ENCODE peak calls at places on chromosomes 3 and 15, in six cellular contexts. One of them, this sample, is unnamed.

GRCh38 chr3:30538787-30539186 is 67.6 kb upstream of the TGFBR2 start:
- DNase-seq in NCI-H510A treated with DMSO at 0.1 percent for 48 hours: no peak
- DNase-seq in HEK293T: no peak
- DNase-seq in fibroblast of pulmonary artery: peak
- DNase-seq in activated T-cell treated with anti-CD3 and anti-CD28 coated beads for 48 hours: no peak
- DNase-seq in activated CD8-positive, alpha-beta memory T cell treated with anti-CD3 and anti-CD28 coated beads, Interleukin-2, amount 50 U/mL, for 4 hours: no peak
- DNase-seq in this sample: peak

GRCh38 chr3:149536429-149536828 is 61.9 kb downstream of the TM4SF4 start:
- DNase-seq in NCI-H510A treated with DMSO at 0.1 percent for 48 hours: no peak
- DNase-seq in HEK293T: no peak
- DNase-seq in fibroblast of pulmonary artery: peak
- DNase-seq in activated T-cell treated with anti-CD3 and anti-CD28 coated beads for 48 hours: no peak
- DNase-seq in activated CD8-positive, alpha-beta memory T cell treated with anti-CD3 and anti-CD28 coated beads, Interleukin-2, amount 50 U/mL, for 4 hours: no peak
- DNase-seq in this sample: peak

GRCh38 chr3:129239992-129240391 is 9.4 kb upstream of the COPG1 start:
- DNase-seq in NCI-H510A treated with DMSO at 0.1 percent for 48 hours: no peak
- DNase-seq in HEK293T: no peak
- DNase-seq in fibroblast of pulmonary artery: no peak
- DNase-seq in activated T-cell treated with anti-CD3 and anti-CD28 coated beads for 48 hours: no peak
- DNase-seq in activated CD8-positive, alpha-beta memory T cell treated with anti-CD3 and anti-CD28 coated beads, Interleukin-2, amount 50 U/mL, for 4 hours: no peak
- DNase-seq in this sample: no peak

GRCh38 chr3:11624161-11624560 is 19.6 kb downstream of the VGLL4 start:
- DNase-seq in NCI-H510A treated with DMSO at 0.1 percent for 48 hours: no peak
- DNase-seq in HEK293T: no peak
- DNase-seq in fibroblast of pulmonary artery: peak
- DNase-seq in activated T-cell treated with anti-CD3 and anti-CD28 coated beads for 48 hours: peak
- DNase-seq in activated CD8-positive, alpha-beta memory T cell treated with anti-CD3 and anti-CD28 coated beads, Interleukin-2, amount 50 U/mL, for 4 hours: peak
- DNase-seq in this sample: no peak

GRCh38 chr3:188693435-188693834 is 478.3 kb upstream of the TPRG1 start:
- DNase-seq in NCI-H510A treated with DMSO at 0.1 percent for 48 hours: no peak
- DNase-seq in HEK293T: no peak
- DNase-seq in fibroblast of pulmonary artery: no peak
- DNase-seq in activated T-cell treated with anti-CD3 and anti-CD28 coated beads for 48 hours: no peak
- DNase-seq in activated CD8-positive, alpha-beta memory T cell treated with anti-CD3 and anti-CD28 coated beads, Interleukin-2, amount 50 U/mL, for 4 hours: no peak
- DNase-seq in this sample: no peak

GRCh38 chr3:195568630-195569029 is 15.1 kb downstream of the APOD start:
- DNase-seq in NCI-H510A treated with DMSO at 0.1 percent for 48 hours: no peak
- DNase-seq in HEK293T: no peak
- DNase-seq in fibroblast of pulmonary artery: no peak
- DNase-seq in activated T-cell treated with anti-CD3 and anti-CD28 coated beads for 48 hours: no peak
- DNase-seq in activated CD8-positive, alpha-beta memory T cell treated with anti-CD3 and anti-CD28 coated beads, Interleukin-2, amount 50 U/mL, for 4 hours: no peak
- DNase-seq in this sample: no peak

GRCh38 chr3:157428957-157429356 is 7.7 kb upstream of the PTX3 start:
- DNase-seq in NCI-H510A treated with DMSO at 0.1 percent for 48 hours: no peak
- DNase-seq in HEK293T: no peak
- DNase-seq in fibroblast of pulmonary artery: no peak
- DNase-seq in activated T-cell treated with anti-CD3 and anti-CD28 coated beads for 48 hours: no peak
- DNase-seq in activated CD8-positive, alpha-beta memory T cell treated with anti-CD3 and anti-CD28 coated beads, Interleukin-2, amount 50 U/mL, for 4 hours: no peak
- DNase-seq in this sample: no peak

GRCh38 chr15:90620379-90621134 is 90.8 kb downstream of the CRTC3 start:
- DNase-seq in NCI-H510A treated with DMSO at 0.1 percent for 48 hours: no peak
- DNase-seq in HEK293T: no peak
- DNase-seq in fibroblast of pulmonary artery: peak
- DNase-seq in activated T-cell treated with anti-CD3 and anti-CD28 coated beads for 48 hours: peak
- DNase-seq in activated CD8-positive, alpha-beta memory T cell treated with anti-CD3 and anti-CD28 coated beads, Interleukin-2, amount 50 U/mL, for 4 hours: no peak
- DNase-seq in this sample: no peak

GRCh38 chr15:94056314-94056713 is 175.0 kb upstream of the MCTP2 start:
- DNase-seq in NCI-H510A treated with DMSO at 0.1 percent for 48 hours: no peak
- DNase-seq in HEK293T: no peak
- DNase-seq in fibroblast of pulmonary artery: peak
- DNase-seq in activated T-cell treated with anti-CD3 and anti-CD28 coated beads for 48 hours: no peak
- DNase-seq in activated CD8-positive, alpha-beta memory T cell treated with anti-CD3 and anti-CD28 coated beads, Interleukin-2, amount 50 U/mL, for 4 hours: no peak
- DNase-seq in this sample: no peak

GRCh38 chr3:7504886-7505775 is 644.2 kb downstream of the GRM7 start:
- DNase-seq in NCI-H510A treated with DMSO at 0.1 percent for 48 hours: no peak
- DNase-seq in HEK293T: no peak
- DNase-seq in fibroblast of pulmonary artery: peak
- DNase-seq in activated T-cell treated with anti-CD3 and anti-CD28 coated beads for 48 hours: no peak
- DNase-seq in activated CD8-positive, alpha-beta memory T cell treated with anti-CD3 and anti-CD28 coated beads, Interleukin-2, amount 50 U/mL, for 4 hours: no peak
- DNase-seq in this sample: peak

GRCh38 chr15:87660494-87661129 is 595.9 kb downstream of the NTRK3 start:
- DNase-seq in NCI-H510A treated with DMSO at 0.1 percent for 48 hours: no peak
- DNase-seq in HEK293T: no peak
- DNase-seq in fibroblast of pulmonary artery: no peak
- DNase-seq in activated T-cell treated with anti-CD3 and anti-CD28 coated beads for 48 hours: no peak
- DNase-seq in activated CD8-positive, alpha-beta memory T cell treated with anti-CD3 and anti-CD28 coated beads, Interleukin-2, amount 50 U/mL, for 4 hours: no peak
- DNase-seq in this sample: no peak

GRCh38 chr3:25589783-25590258 is 74.9 kb downstream of the TOP2B start:
- DNase-seq in NCI-H510A treated with DMSO at 0.1 percent for 48 hours: no peak
- DNase-seq in HEK293T: no peak
- DNase-seq in fibroblast of pulmonary artery: no peak
- DNase-seq in activated T-cell treated with anti-CD3 and anti-CD28 coated beads for 48 hours: no peak
- DNase-seq in activated CD8-positive, alpha-beta memory T cell treated with anti-CD3 and anti-CD28 coated beads, Interleukin-2, amount 50 U/mL, for 4 hours: no peak
- DNase-seq in this sample: no peak

GRCh38 chr3:126126811-126127431 is 43.0 kb upstream of the SLC41A3 start:
- DNase-seq in NCI-H510A treated with DMSO at 0.1 percent for 48 hours: no peak
- DNase-seq in HEK293T: no peak
- DNase-seq in fibroblast of pulmonary artery: no peak
- DNase-seq in activated T-cell treated with anti-CD3 and anti-CD28 coated beads for 48 hours: no peak
- DNase-seq in activated CD8-positive, alpha-beta memory T cell treated with anti-CD3 and anti-CD28 coated beads, Interleukin-2, amount 50 U/mL, for 4 hours: no peak
- DNase-seq in this sample: no peak

GRCh38 chr3:36679384-36680200 is 84.8 kb downstream of the DCLK3 start:
- DNase-seq in NCI-H510A treated with DMSO at 0.1 percent for 48 hours: no peak
- DNase-seq in HEK293T: no peak
- DNase-seq in fibroblast of pulmonary artery: peak
- DNase-seq in activated T-cell treated with anti-CD3 and anti-CD28 coated beads for 48 hours: no peak
- DNase-seq in activated CD8-positive, alpha-beta memory T cell treated with anti-CD3 and anti-CD28 coated beads, Interleukin-2, amount 50 U/mL, for 4 hours: no peak
- DNase-seq in this sample: peak

GRCh38 chr3:187689984-187690383 is 12.4 kb downstream of the RTP2 start:
- DNase-seq in NCI-H510A treated with DMSO at 0.1 percent for 48 hours: no peak
- DNase-seq in HEK293T: no peak
- DNase-seq in fibroblast of pulmonary artery: peak
- DNase-seq in activated T-cell treated with anti-CD3 and anti-CD28 coated beads for 48 hours: no peak
- DNase-seq in activated CD8-positive, alpha-beta memory T cell treated with anti-CD3 and anti-CD28 coated beads, Interleukin-2, amount 50 U/mL, for 4 hours: no peak
- DNase-seq in this sample: no peak

GRCh38 chr15:76327191-76328105 is 9.1 kb upstream of the ISL2 start:
- DNase-seq in NCI-H510A treated with DMSO at 0.1 percent for 48 hours: no peak
- DNase-seq in HEK293T: no peak
- DNase-seq in fibroblast of pulmonary artery: no peak
- DNase-seq in activated T-cell treated with anti-CD3 and anti-CD28 coated beads for 48 hours: no peak
- DNase-seq in activated CD8-positive, alpha-beta memory T cell treated with anti-CD3 and anti-CD28 coated beads, Interleukin-2, amount 50 U/mL, for 4 hours: no peak
- DNase-seq in this sample: no peak

GRCh38 chr3:64161481-64161952 is 63.7 kb downstream of the PRICKLE2 start:
- DNase-seq in NCI-H510A treated with DMSO at 0.1 percent for 48 hours: peak
- DNase-seq in HEK293T: peak
- DNase-seq in fibroblast of pulmonary artery: no peak
- DNase-seq in activated T-cell treated with anti-CD3 and anti-CD28 coated beads for 48 hours: no peak
- DNase-seq in activated CD8-positive, alpha-beta memory T cell treated with anti-CD3 and anti-CD28 coated beads, Interleukin-2, amount 50 U/mL, for 4 hours: no peak
- DNase-seq in this sample: no peak

GRCh38 chr3:94226058-94226457 is 163.2 kb downstream of the NSUN3 start:
- DNase-seq in NCI-H510A treated with DMSO at 0.1 percent for 48 hours: no peak
- DNase-seq in HEK293T: no peak
- DNase-seq in fibroblast of pulmonary artery: peak
- DNase-seq in activated T-cell treated with anti-CD3 and anti-CD28 coated beads for 48 hours: no peak
- DNase-seq in activated CD8-positive, alpha-beta memory T cell treated with anti-CD3 and anti-CD28 coated beads, Interleukin-2, amount 50 U/mL, for 4 hours: no peak
- DNase-seq in this sample: peak

GRCh38 chr3:55159711-55160110 is 231.9 kb upstream of the LRTM1 start:
- DNase-seq in NCI-H510A treated with DMSO at 0.1 percent for 48 hours: no peak
- DNase-seq in HEK293T: no peak
- DNase-seq in fibroblast of pulmonary artery: no peak
- DNase-seq in activated T-cell treated with anti-CD3 and anti-CD28 coated beads for 48 hours: no peak
- DNase-seq in activated CD8-positive, alpha-beta memory T cell treated with anti-CD3 and anti-CD28 coated beads, Interleukin-2, amount 50 U/mL, for 4 hours: no peak
- DNase-seq in this sample: peak

GRCh38 chr15:75578206-75578947 is 738 bp downstream of the PTPN9 start:
- DNase-seq in NCI-H510A treated with DMSO at 0.1 percent for 48 hours: no peak
- DNase-seq in HEK293T: peak
- DNase-seq in fibroblast of pulmonary artery: no peak
- DNase-seq in activated T-cell treated with anti-CD3 and anti-CD28 coated beads for 48 hours: peak
- DNase-seq in activated CD8-positive, alpha-beta memory T cell treated with anti-CD3 and anti-CD28 coated beads, Interleukin-2, amount 50 U/mL, for 4 hours: peak
- DNase-seq in this sample: no peak

GRCh38 chr3:124295358-124295757 is 303.4 kb upstream of the ROPN1 start:
- DNase-seq in NCI-H510A treated with DMSO at 0.1 percent for 48 hours: no peak
- DNase-seq in HEK293T: no peak
- DNase-seq in fibroblast of pulmonary artery: no peak
- DNase-seq in activated T-cell treated with anti-CD3 and anti-CD28 coated beads for 48 hours: no peak
- DNase-seq in activated CD8-positive, alpha-beta memory T cell treated with anti-CD3 and anti-CD28 coated beads, Interleukin-2, amount 50 U/mL, for 4 hours: no peak
- DNase-seq in this sample: no peak

GRCh38 chr3:190424478-190425439 is 24.9 kb downstream of the TMEM207 start:
- DNase-seq in NCI-H510A treated with DMSO at 0.1 percent for 48 hours: peak
- DNase-seq in HEK293T: peak
- DNase-seq in fibroblast of pulmonary artery: peak
- DNase-seq in activated T-cell treated with anti-CD3 and anti-CD28 coated beads for 48 hours: peak
- DNase-seq in activated CD8-positive, alpha-beta memory T cell treated with anti-CD3 and anti-CD28 coated beads, Interleukin-2, amount 50 U/mL, for 4 hours: no peak
- DNase-seq in this sample: peak

GRCh38 chr3:184371570-184372018 is 6.4 kb downstream of the THPO start:
- DNase-seq in NCI-H510A treated with DMSO at 0.1 percent for 48 hours: peak
- DNase-seq in HEK293T: peak
- DNase-seq in fibroblast of pulmonary artery: peak
- DNase-seq in activated T-cell treated with anti-CD3 and anti-CD28 coated beads for 48 hours: peak
- DNase-seq in activated CD8-positive, alpha-beta memory T cell treated with anti-CD3 and anti-CD28 coated beads, Interleukin-2, amount 50 U/mL, for 4 hours: peak
- DNase-seq in this sample: peak

GRCh38 chr15:45630958-45631691 is 3.7 kb upstream of the SQOR start:
- DNase-seq in NCI-H510A treated with DMSO at 0.1 percent for 48 hours: no peak
- DNase-seq in HEK293T: no peak
- DNase-seq in fibroblast of pulmonary artery: peak
- DNase-seq in activated T-cell treated with anti-CD3 and anti-CD28 coated beads for 48 hours: no peak
- DNase-seq in activated CD8-positive, alpha-beta memory T cell treated with anti-CD3 and anti-CD28 coated beads, Interleukin-2, amount 50 U/mL, for 4 hours: no peak
- DNase-seq in this sample: peak

GRCh38 chr3:107392549-107393165 is 15.4 kb downstream of the CCDC54 start:
- DNase-seq in NCI-H510A treated with DMSO at 0.1 percent for 48 hours: no peak
- DNase-seq in HEK293T: no peak
- DNase-seq in fibroblast of pulmonary artery: peak
- DNase-seq in activated T-cell treated with anti-CD3 and anti-CD28 coated beads for 48 hours: no peak
- DNase-seq in activated CD8-positive, alpha-beta memory T cell treated with anti-CD3 and anti-CD28 coated beads, Interleukin-2, amount 50 U/mL, for 4 hours: no peak
- DNase-seq in this sample: peak

GRCh38 chr3:133535971-133536634 is 37.4 kb upstream of the CDV3 start:
- DNase-seq in NCI-H510A treated with DMSO at 0.1 percent for 48 hours: no peak
- DNase-seq in HEK293T: no peak
- DNase-seq in fibroblast of pulmonary artery: peak
- DNase-seq in activated T-cell treated with anti-CD3 and anti-CD28 coated beads for 48 hours: no peak
- DNase-seq in activated CD8-positive, alpha-beta memory T cell treated with anti-CD3 and anti-CD28 coated beads, Interleukin-2, amount 50 U/mL, for 4 hours: no peak
- DNase-seq in this sample: peak

GRCh38 chr15:101055411-101055810 is 136.3 kb downstream of the LRRK1 start:
- DNase-seq in NCI-H510A treated with DMSO at 0.1 percent for 48 hours: no peak
- DNase-seq in HEK293T: no peak
- DNase-seq in fibroblast of pulmonary artery: no peak
- DNase-seq in activated T-cell treated with anti-CD3 and anti-CD28 coated beads for 48 hours: no peak
- DNase-seq in activated CD8-positive, alpha-beta memory T cell treated with anti-CD3 and anti-CD28 coated beads, Interleukin-2, amount 50 U/mL, for 4 hours: no peak
- DNase-seq in this sample: no peak

GRCh38 chr3:32340039-32340438 is 51.6 kb upstream of the CMTM7 start:
- DNase-seq in NCI-H510A treated with DMSO at 0.1 percent for 48 hours: peak
- DNase-seq in HEK293T: peak
- DNase-seq in fibroblast of pulmonary artery: peak
- DNase-seq in activated T-cell treated with anti-CD3 and anti-CD28 coated beads for 48 hours: no peak
- DNase-seq in activated CD8-positive, alpha-beta memory T cell treated with anti-CD3 and anti-CD28 coated beads, Interleukin-2, amount 50 U/mL, for 4 hours: no peak
- DNase-seq in this sample: peak

GRCh38 chr15:36774765-36775164 is 195.3 kb downstream of the CDIN1 start:
- DNase-seq in NCI-H510A treated with DMSO at 0.1 percent for 48 hours: no peak
- DNase-seq in HEK293T: no peak
- DNase-seq in fibroblast of pulmonary artery: no peak
- DNase-seq in activated T-cell treated with anti-CD3 and anti-CD28 coated beads for 48 hours: no peak
- DNase-seq in activated CD8-positive, alpha-beta memory T cell treated with anti-CD3 and anti-CD28 coated beads, Interleukin-2, amount 50 U/mL, for 4 hours: no peak
- DNase-seq in this sample: no peak

GRCh38 chr3:73270839-73271483 is 209.5 kb downstream of the EBLN2 start:
- DNase-seq in NCI-H510A treated with DMSO at 0.1 percent for 48 hours: no peak
- DNase-seq in HEK293T: no peak
- DNase-seq in fibroblast of pulmonary artery: no peak
- DNase-seq in activated T-cell treated with anti-CD3 and anti-CD28 coated beads for 48 hours: no peak
- DNase-seq in activated CD8-positive, alpha-beta memory T cell treated with anti-CD3 and anti-CD28 coated beads, Interleukin-2, amount 50 U/mL, for 4 hours: no peak
- DNase-seq in this sample: no peak

GRCh38 chr3:123807820-123808219 is 76.3 kb downstream of the MYLK start:
- DNase-seq in NCI-H510A treated with DMSO at 0.1 percent for 48 hours: no peak
- DNase-seq in HEK293T: no peak
- DNase-seq in fibroblast of pulmonary artery: peak
- DNase-seq in activated T-cell treated with anti-CD3 and anti-CD28 coated beads for 48 hours: no peak
- DNase-seq in activated CD8-positive, alpha-beta memory T cell treated with anti-CD3 and anti-CD28 coated beads, Interleukin-2, amount 50 U/mL, for 4 hours: no peak
- DNase-seq in this sample: peak

GRCh38 chr3:21390136-21390535 is 360.9 kb downstream of the ZNF385D start:
- DNase-seq in NCI-H510A treated with DMSO at 0.1 percent for 48 hours: peak
- DNase-seq in HEK293T: no peak
- DNase-seq in fibroblast of pulmonary artery: peak
- DNase-seq in activated T-cell treated with anti-CD3 and anti-CD28 coated beads for 48 hours: no peak
- DNase-seq in activated CD8-positive, alpha-beta memory T cell treated with anti-CD3 and anti-CD28 coated beads, Interleukin-2, amount 50 U/mL, for 4 hours: no peak
- DNase-seq in this sample: peak

GRCh38 chr3:14434541-14435151 is 32.2 kb downstream of the SLC6A6 start:
- DNase-seq in NCI-H510A treated with DMSO at 0.1 percent for 48 hours: no peak
- DNase-seq in HEK293T: no peak
- DNase-seq in fibroblast of pulmonary artery: no peak
- DNase-seq in activated T-cell treated with anti-CD3 and anti-CD28 coated beads for 48 hours: no peak
- DNase-seq in activated CD8-positive, alpha-beta memory T cell treated with anti-CD3 and anti-CD28 coated beads, Interleukin-2, amount 50 U/mL, for 4 hours: no peak
- DNase-seq in this sample: no peak

GRCh38 chr15:60966316-60966715 is 262.8 kb downstream of the RORA start:
- DNase-seq in NCI-H510A treated with DMSO at 0.1 percent for 48 hours: no peak
- DNase-seq in HEK293T: no peak
- DNase-seq in fibroblast of pulmonary artery: no peak
- DNase-seq in activated T-cell treated with anti-CD3 and anti-CD28 coated beads for 48 hours: no peak
- DNase-seq in activated CD8-positive, alpha-beta memory T cell treated with anti-CD3 and anti-CD28 coated beads, Interleukin-2, amount 50 U/mL, for 4 hours: no peak
- DNase-seq in this sample: peak

GRCh38 chr3:71934520-71934919 is 149.6 kb upstream of the PROK2 start:
- DNase-seq in NCI-H510A treated with DMSO at 0.1 percent for 48 hours: no peak
- DNase-seq in HEK293T: no peak
- DNase-seq in fibroblast of pulmonary artery: no peak
- DNase-seq in activated T-cell treated with anti-CD3 and anti-CD28 coated beads for 48 hours: no peak
- DNase-seq in activated CD8-positive, alpha-beta memory T cell treated with anti-CD3 and anti-CD28 coated beads, Interleukin-2, amount 50 U/mL, for 4 hours: no peak
- DNase-seq in this sample: no peak

GRCh38 chr3:155070932-155071387 is 9.2 kb upstream of the MME start:
- DNase-seq in NCI-H510A treated with DMSO at 0.1 percent for 48 hours: no peak
- DNase-seq in HEK293T: no peak
- DNase-seq in fibroblast of pulmonary artery: peak
- DNase-seq in activated T-cell treated with anti-CD3 and anti-CD28 coated beads for 48 hours: no peak
- DNase-seq in activated CD8-positive, alpha-beta memory T cell treated with anti-CD3 and anti-CD28 coated beads, Interleukin-2, amount 50 U/mL, for 4 hours: no peak
- DNase-seq in this sample: peak